ENCODE peak calls at places on chromosomes 3 and 15, in four cellular contexts. F, H, P and I are unnamed samples.

GRCh38 chr3:62665627-62666433 is 209.4 kb downstream of the CADPS start:
- ATAC-seq in F (peak), H (peak), P (peak), I (no peak)

GRCh38 chr3:8445861-8446260 is 55.8 kb upstream of the LMCD1 start:
- ATAC-seq in F (no peak), H (no peak), P (peak), I (no peak)

GRCh38 chr3:49151610-49152009 is 14.5 kb downstream of the CCDC71 start:
- ATAC-seq in F (no peak), H (no peak), P (no peak), I (no peak)

GRCh38 chr3:46422617-46423016 is 15.6 kb downstream of the CCRL2 start:
- ATAC-seq in F (peak), H (no peak), P (peak), I (no peak)

GRCh38 chr15:62482715-62483429 is 317.8 kb upstream of the C2CD4B start:
- ATAC-seq in F (peak), H (peak), P (no peak), I (peak)

GRCh38 chr15:67188551-67189218 is 65.8 kb downstream of the AAGAB start:
- ATAC-seq in F (no peak), H (no peak), P (peak), I (no peak)

GRCh38 chr15:77617507-77618285 is 15.0 kb downstream of the LINGO1 start:
- ATAC-seq in F (no peak), H (no peak), P (peak), I (no peak)

GRCh38 chr15:42056934-42057743 is 36.3 kb upstream of the PLA2G4E start:
- ATAC-seq in F (peak), H (peak), P (peak), I (peak)

GRCh38 chr3:45227946-45228345 is 1.9 kb upstream of the TMEM158 start:
- ATAC-seq in F (no peak), H (no peak), P (no peak), I (no peak)

GRCh38 chr15:52680041-52680391 is 828 bp upstream of the ATOSA start:
- ATAC-seq in F (no peak), H (no peak), P (no peak), I (no peak)

GRCh38 chr15:72037321-72037720 is 80.6 kb downstream of the MYO9A start:
- ATAC-seq in F (no peak), H (no peak), P (no peak), I (no peak)

GRCh38 chr3:107739227-107739626 is 216.5 kb downstream of the BBX start:
- ATAC-seq in F (no peak), H (no peak), P (no peak), I (peak)

GRCh38 chr15:90145259-90145658 is 43.0 kb upstream of the IDH2 start:
- ATAC-seq in F (no peak), H (no peak), P (no peak), I (no peak)

GRCh38 chr15:55827204-55827603 is 84.3 kb upstream of the PRTG start:
- ATAC-seq in F (no peak), H (no peak), P (no peak), I (no peak)

GRCh38 chr3:50162034-50162883 is 7.1 kb downstream of the SEMA3F start:
- ATAC-seq in F (peak), H (no peak), P (no peak), I (no peak)

GRCh38 chr15:80864666-80865065 is 85.5 kb downstream of the CEMIP start:
- ATAC-seq in F (no peak), H (no peak), P (no peak), I (no peak)

GRCh38 chr15:31487811-31488436 is 161.3 kb downstream of the KLF13 start:
- ATAC-seq in F (no peak), H (no peak), P (no peak), I (peak)

GRCh38 chr3:129663045-129663446 is 56.6 kb upstream of the PLXND1 start:
- ATAC-seq in F (peak), H (no peak), P (peak), I (no peak)

GRCh38 chr15:41980654-41981323 is 8.4 kb upstream of the EHD4 start:
- ATAC-seq in F (peak), H (no peak), P (no peak), I (no peak)

GRCh38 chr3:24137958-24138875 is 193.1 kb downstream of the NR1D2 start:
- ATAC-seq in F (peak), H (no peak), P (peak), I (no peak)